ENCODE peak calls at places on chromosome 15, in four cellular contexts. One of them, this sample, is unnamed. For H3K4me1, the result is how much of the 10 kb centered on the place peaks cover.

GRCh38 chr15:37416103-37416502 is 315.8 kb upstream of the MEIS2 start:
- DNase-seq in testis: no peak
- DNase-seq in right cardiac atrium: no peak
- DNase-seq in H9: no peak
- DNase-seq in this sample: no peak

GRCh38 chr15:64536244-64536836 is 76.0 kb downstream of the ZNF609 start:
- DNase-seq in H9: no peak
- DNase-seq in right cardiac atrium: no peak
- DNase-seq in testis: no peak
- DNase-seq in this sample: no peak

GRCh38 chr15:77634266-77634962 is 1.7 kb upstream of the LINGO1 start:
- DNase-seq in right cardiac atrium: peak
- DNase-seq in H9: peak
- DNase-seq in testis: peak
- DNase-seq in this sample: peak

GRCh38 chr15:71512281-71513016 is 297.9 kb upstream of the NR2E3 start:
- DNase-seq in testis: no peak
- DNase-seq in H9: no peak
- DNase-seq in right cardiac atrium: no peak
- DNase-seq in this sample: no peak

GRCh38 chr15:62253294-62253693 is 88.2 kb upstream of the C2CD4B start:
- DNase-seq in testis: no peak
- DNase-seq in right cardiac atrium: no peak
- DNase-seq in H9: peak
- DNase-seq in this sample: no peak

GRCh38 chr15:85772668-85773067 is 22.1 kb downstream of the KLHL25 start:
- DNase-seq in H9: no peak
- DNase-seq in right cardiac atrium: no peak
- DNase-seq in testis: no peak
- DNase-seq in this sample: no peak

GRCh38 chr15:85500060-85500708 is 119.8 kb downstream of the AKAP13 start:
- DNase-seq in right cardiac atrium: no peak
- DNase-seq in testis: no peak
- DNase-seq in H9: no peak
- DNase-seq in this sample: no peak

GRCh38 chr15:93467327-93467726 is 378.3 kb upstream of the RGMA start:
- DNase-seq in testis: no peak
- DNase-seq in right cardiac atrium: peak
- DNase-seq in H9: no peak
- DNase-seq in this sample: no peak

GRCh38 chr15:82763361-82764142 is 42.3 kb downstream of the FSD2 start:
- DNase-seq in H9: no peak
- DNase-seq in right cardiac atrium: no peak
- DNase-seq in testis: no peak
- DNase-seq in this sample: no peak

GRCh38 chr15:64583519-64583918 is 123.1 kb downstream of the ZNF609 start:
- DNase-seq in H9: no peak
- DNase-seq in right cardiac atrium: no peak
- DNase-seq in testis: no peak
- DNase-seq in this sample: no peak

GRCh38 chr15:72116680-72117447 is 1.1 kb downstream of the MYO9A start:
- DNase-seq in testis: peak
- DNase-seq in H9: no peak
- DNase-seq in right cardiac atrium: peak
- DNase-seq in this sample: no peak

GRCh38 chr15:96320703-96321421 is 9.6 kb upstream of the NR2F2 start:
- DNase-seq in right cardiac atrium: no peak
- DNase-seq in testis: no peak
- DNase-seq in H9: peak
- DNase-seq in this sample: no peak

GRCh38 chr15:65653341-65653740 is 31.6 kb downstream of the SLC24A1 start:
- DNase-seq in testis: no peak
- DNase-seq in H9: no peak
- DNase-seq in right cardiac atrium: no peak
- DNase-seq in this sample: no peak

GRCh38 chr15:51737538-51738305 is at the start of gene LYSMD2:
- DNase-seq in right cardiac atrium: peak
- DNase-seq in testis: peak
- DNase-seq in H9: peak
- DNase-seq in this sample: peak

GRCh38 chr15:29670945-29671307 is 151.3 kb downstream of the TJP1 start:
- DNase-seq in H9: no peak
- DNase-seq in right cardiac atrium: no peak
- DNase-seq in testis: peak
- DNase-seq in this sample: no peak

GRCh38 chr15:100783760-100784492 is 95.7 kb upstream of the ALDH1A3 start:
- DNase-seq in H9: no peak
- DNase-seq in right cardiac atrium: no peak
- DNase-seq in testis: peak
- DNase-seq in this sample: no peak

GRCh38 chr15:20295238-20295811 is 246.3 kb downstream of the GOLGA6L6 start:
- DNase-seq in H9: no peak
- DNase-seq in right cardiac atrium: peak
- DNase-seq in testis: peak
- DNase-seq in this sample: no peak

GRCh38 chr15:91116379-91117067 is 16.5 kb downstream of the SV2B start:
- DNase-seq in H9: no peak
- DNase-seq in testis: peak
- DNase-seq in right cardiac atrium: no peak
- DNase-seq in this sample: no peak

GRCh38 chr15:37130356-37130755 is 30.0 kb upstream of the MEIS2 start:
- DNase-seq in right cardiac atrium: no peak
- DNase-seq in H9: no peak
- DNase-seq in testis: no peak
- DNase-seq in this sample: no peak

GRCh38 chr15:40048155-40048792 is 9.3 kb upstream of the SRP14 start:
- DNase-seq in H9: no peak
- DNase-seq in right cardiac atrium: no peak
- DNase-seq in testis: no peak
- DNase-seq in this sample: peak
- H3K4me1 ChIP-seq in H9: under half
- H3K4me1 ChIP-seq in right cardiac atrium: under half
- H3K4me1 ChIP-seq in testis: under half
- H3K4me1 ChIP-seq in this sample: half or more

GRCh38 chr15:48175126-48175525 is 3.0 kb downstream of the MYEF2 start:
- DNase-seq in testis: no peak
- DNase-seq in right cardiac atrium: no peak
- DNase-seq in H9: no peak
- DNase-seq in this sample: no peak
- H3K4me1 ChIP-seq in testis: under half
- H3K4me1 ChIP-seq in right cardiac atrium: under half
- H3K4me1 ChIP-seq in H9: under half
- H3K4me1 ChIP-seq in this sample: under half

GRCh38 chr15:57542505-57542817 is 49.2 kb upstream of the MYZAP start:
- DNase-seq in testis: no peak
- DNase-seq in H9: no peak
- DNase-seq in right cardiac atrium: no peak
- DNase-seq in this sample: no peak
- H3K4me1 ChIP-seq in testis: under half
- H3K4me1 ChIP-seq in H9: under half
- H3K4me1 ChIP-seq in right cardiac atrium: under half
- H3K4me1 ChIP-seq in this sample: under half

DNA sequence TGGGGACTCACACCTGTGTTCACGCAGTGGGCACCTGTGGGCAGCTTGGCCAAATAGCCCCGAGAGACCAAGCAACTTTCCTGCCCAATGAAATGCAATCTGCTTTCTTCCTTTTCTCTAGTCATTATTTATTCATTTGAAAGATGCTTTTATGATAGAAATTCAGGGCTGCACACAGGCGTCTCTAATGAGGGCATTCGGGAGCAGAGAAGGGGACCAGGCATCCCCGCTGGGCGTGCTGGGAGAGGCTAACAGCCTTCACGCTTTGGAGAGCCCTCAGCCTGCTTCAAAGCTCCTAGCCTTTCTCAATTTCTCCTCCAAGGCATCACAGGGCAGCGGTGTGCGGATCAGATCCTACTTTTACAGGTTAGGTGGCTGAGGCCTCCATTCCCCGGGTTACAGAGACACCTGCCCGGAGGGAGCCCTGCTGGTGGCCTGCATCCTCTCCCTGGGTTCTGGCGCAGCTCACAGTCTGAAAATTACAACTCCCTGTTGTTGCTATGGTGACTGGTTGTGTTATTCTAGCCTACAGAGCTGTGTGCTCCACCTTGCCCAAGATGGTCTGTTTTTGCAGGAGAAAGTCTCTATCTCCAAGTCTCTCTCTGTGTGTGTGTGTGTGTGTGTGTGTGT is 21.8 kb upstream of the KLF13 start:
- DNase-seq in testis: peak
- DNase-seq in right cardiac atrium: no peak
- DNase-seq in H9: no peak
- DNase-seq in this sample: no peak
- H3K4me1 ChIP-seq in testis: under half
- H3K4me1 ChIP-seq in right cardiac atrium: under half
- H3K4me1 ChIP-seq in H9: under half
- H3K4me1 ChIP-seq in this sample: under half

GRCh38 chr15:41783272-41783660 is 9.0 kb downstream of the MAPKBP1 start:
- DNase-seq in H9: no peak
- DNase-seq in right cardiac atrium: no peak
- DNase-seq in testis: no peak
- DNase-seq in this sample: no peak
- H3K4me1 ChIP-seq in H9: under half
- H3K4me1 ChIP-seq in right cardiac atrium: under half
- H3K4me1 ChIP-seq in testis: half or more
- H3K4me1 ChIP-seq in this sample: under half

GRCh38 chr15:99632521-99632920 is 66.7 kb downstream of the MEF2A start:
- DNase-seq in right cardiac atrium: no peak
- DNase-seq in testis: no peak
- DNase-seq in H9: no peak
- DNase-seq in this sample: no peak

GRCh38 chr15:99633655-99634054 is 67.9 kb downstream of the MEF2A start:
- DNase-seq in right cardiac atrium: no peak
- DNase-seq in H9: no peak
- DNase-seq in testis: no peak
- DNase-seq in this sample: no peak

GRCh38 chr15:99630607-99631131 is 64.9 kb downstream of the MEF2A start:
- DNase-seq in H9: no peak
- DNase-seq in testis: no peak
- DNase-seq in right cardiac atrium: no peak
- DNase-seq in this sample: no peak

GRCh38 chr15:99628374-99629001 is 62.7 kb downstream of the MEF2A start:
- DNase-seq in H9: no peak
- DNase-seq in right cardiac atrium: no peak
- DNase-seq in testis: no peak
- DNase-seq in this sample: no peak

DNA sequence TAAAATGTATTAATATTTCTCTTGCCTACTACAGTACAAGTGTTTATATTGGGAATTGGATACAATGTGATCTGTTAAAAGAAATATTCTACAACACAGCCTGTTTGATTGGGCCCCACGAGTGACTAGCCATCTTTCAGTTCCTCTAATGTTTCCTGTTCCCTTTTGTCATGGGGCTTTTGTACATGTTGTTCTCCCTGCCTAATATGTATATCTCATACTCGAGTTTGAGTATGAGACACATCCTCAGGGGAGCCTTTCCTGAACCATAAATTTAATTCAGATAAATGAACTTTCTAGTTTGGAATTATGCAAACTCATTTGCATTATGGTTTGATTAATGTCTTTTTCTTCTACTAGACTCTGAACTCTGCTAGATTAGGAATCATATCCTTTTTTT is 65.5 kb downstream of the MEF2A start:
- DNase-seq in testis: no peak
- DNase-seq in right cardiac atrium: no peak
- DNase-seq in H9: no peak
- DNase-seq in this sample: no peak
- H3K4me1 ChIP-seq in testis: under half
- H3K4me1 ChIP-seq in right cardiac atrium: under half
- H3K4me1 ChIP-seq in H9: under half
- H3K4me1 ChIP-seq in this sample: under half

DNA sequence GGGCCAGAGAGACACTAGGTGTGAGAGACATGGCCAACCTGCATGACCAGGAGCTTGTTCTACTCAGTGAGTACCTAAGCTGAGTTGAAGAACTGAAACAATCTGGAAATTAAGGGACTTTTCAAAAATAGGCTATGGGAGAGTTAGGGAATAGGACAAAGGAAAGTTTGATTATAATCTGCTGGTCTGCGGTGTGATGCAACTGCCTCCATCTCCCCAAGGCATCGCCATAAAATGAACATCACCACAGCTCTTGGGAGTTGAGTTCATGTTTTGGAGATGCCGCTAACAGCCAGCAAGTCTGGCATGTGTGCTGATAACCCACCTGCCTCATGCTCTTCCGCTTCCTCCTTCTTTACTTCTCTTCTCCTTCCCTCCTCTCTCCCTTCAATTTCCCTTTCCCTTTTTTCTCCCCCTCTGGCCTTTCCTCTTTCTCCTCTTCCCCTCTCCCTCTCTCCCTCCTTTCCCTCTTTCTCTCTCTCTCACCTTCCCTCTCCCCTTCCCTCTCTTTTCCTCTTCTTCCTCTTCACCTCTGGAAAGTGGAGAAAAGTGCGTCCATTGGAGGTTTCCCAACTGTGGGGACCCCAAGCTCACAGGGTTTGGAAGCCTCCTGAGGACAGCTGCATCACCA is 39.1 kb upstream of the GLCE start:
- DNase-seq in H9: no peak
- DNase-seq in testis: no peak
- DNase-seq in right cardiac atrium: no peak
- DNase-seq in this sample: no peak
- H3K4me1 ChIP-seq in H9: under half
- H3K4me1 ChIP-seq in testis: under half
- H3K4me1 ChIP-seq in right cardiac atrium: under half
- H3K4me1 ChIP-seq in this sample: under half

GRCh38 chr15:40100947-40101905 is 7.5 kb downstream of the BMF start:
- DNase-seq in right cardiac atrium: no peak
- DNase-seq in H9: no peak
- DNase-seq in testis: no peak
- DNase-seq in this sample: no peak
- H3K4me1 ChIP-seq in right cardiac atrium: half or more
- H3K4me1 ChIP-seq in H9: under half
- H3K4me1 ChIP-seq in testis: half or more
- H3K4me1 ChIP-seq in this sample: half or more